ENCODE peak calls at places on chromosomes 13 and 19, in ten cellular contexts. N is lung, U is body of pancreas, H is right atrium auricular region, Y is left ventricle myocardium inferior, L is cardiac fibroblast, J is activated B cell treated with CpG ODN at 0.5 μM for 24 hours, I is thoracic aorta, R is HFF-Myc, X is nephron progenitor cell. T is an unnamed sample.
A peak's percentile ranks its signal among the peaks of the same experiment; 100 is the strongest.

GRCh38 chr13:105139380-105140285 is 1395.8 kb downstream of the EFNB2 start:
- DNase-seq in Y (peak; percentile 26), J (peak; percentile 26), L (peak; percentile 34), U (peak; percentile 25), H (peak; percentile 59), N (peak; percentile 40), X (no peak), R (no peak), I (no peak), T (no peak)

GRCh38 chr19:34263745-34264237 is 9.4 kb downstream of the GARRE1 start:
- DNase-seq in I (no peak), L (no peak), J (no peak), U (no peak), H (no peak), R (no peak), N (no peak), Y (no peak), X (no peak), T (no peak)

GRCh38 chr19:53917356-53917755 is 8.3 kb downstream of the CACNG7 start:
- DNase-seq in N (no peak), J (no peak), I (no peak), U (no peak), L (no peak), X (no peak), Y (no peak), R (no peak), H (no peak), T (no peak)

GRCh38 chr13:24682353-24682752 is 2.1 kb downstream of the ATP12A start:
- DNase-seq in R (no peak), Y (no peak), J (no peak), I (no peak), U (no peak), L (no peak), X (no peak), H (no peak), N (no peak), T (no peak)

GRCh38 chr13:110538632-110539031 is 22.9 kb downstream of the RAB20 start:
- DNase-seq in L (peak; percentile 77), N (no peak), H (peak; percentile 81), U (peak; percentile 64), Y (peak; percentile 72), I (no peak), J (no peak), X (no peak), R (no peak), T (peak; percentile 21)

GRCh38 chr19:1855828-1856255 is 7.5 kb downstream of the KLF16 start:
- DNase-seq in L (peak; percentile 39), N (no peak), J (no peak), U (no peak), X (no peak), R (no peak), Y (no peak), I (no peak), H (no peak), T (no peak)

GRCh38 chr19:49469828-49470614 is 4.0 kb upstream of the FLT3LG start:
- DNase-seq in I (no peak), L (no peak), Y (no peak), X (no peak), R (no peak), H (no peak), J (peak; percentile 75), U (no peak), N (no peak), T (no peak)

GRCh38 chr19:49881672-49882394 is 4.3 kb downstream of the TBC1D17 start:
- DNase-seq in L (no peak), J (no peak), U (no peak), X (no peak), Y (no peak), N (no peak), I (no peak), R (no peak), H (no peak), T (no peak)

GRCh38 chr19:870963-871401 is 11.5 kb downstream of the CFD start:
- DNase-seq in U (no peak), H (no peak), I (no peak), Y (peak; percentile 80), N (no peak), L (no peak), R (no peak), X (no peak), J (no peak), T (no peak)

GRCh38 chr13:80227645-80228044 is 113.3 kb downstream of the SPRY2 start:
- DNase-seq in L (no peak), X (no peak), H (no peak), N (no peak), I (no peak), U (no peak), J (no peak), Y (no peak), R (no peak), T (no peak)
- TF ChIP-seq CTCF in L (no peak), X (no peak), H (no peak), N (no peak), I (no peak), U (no peak), J (no peak), Y (no peak), R (no peak), T (no peak)

DNA sequence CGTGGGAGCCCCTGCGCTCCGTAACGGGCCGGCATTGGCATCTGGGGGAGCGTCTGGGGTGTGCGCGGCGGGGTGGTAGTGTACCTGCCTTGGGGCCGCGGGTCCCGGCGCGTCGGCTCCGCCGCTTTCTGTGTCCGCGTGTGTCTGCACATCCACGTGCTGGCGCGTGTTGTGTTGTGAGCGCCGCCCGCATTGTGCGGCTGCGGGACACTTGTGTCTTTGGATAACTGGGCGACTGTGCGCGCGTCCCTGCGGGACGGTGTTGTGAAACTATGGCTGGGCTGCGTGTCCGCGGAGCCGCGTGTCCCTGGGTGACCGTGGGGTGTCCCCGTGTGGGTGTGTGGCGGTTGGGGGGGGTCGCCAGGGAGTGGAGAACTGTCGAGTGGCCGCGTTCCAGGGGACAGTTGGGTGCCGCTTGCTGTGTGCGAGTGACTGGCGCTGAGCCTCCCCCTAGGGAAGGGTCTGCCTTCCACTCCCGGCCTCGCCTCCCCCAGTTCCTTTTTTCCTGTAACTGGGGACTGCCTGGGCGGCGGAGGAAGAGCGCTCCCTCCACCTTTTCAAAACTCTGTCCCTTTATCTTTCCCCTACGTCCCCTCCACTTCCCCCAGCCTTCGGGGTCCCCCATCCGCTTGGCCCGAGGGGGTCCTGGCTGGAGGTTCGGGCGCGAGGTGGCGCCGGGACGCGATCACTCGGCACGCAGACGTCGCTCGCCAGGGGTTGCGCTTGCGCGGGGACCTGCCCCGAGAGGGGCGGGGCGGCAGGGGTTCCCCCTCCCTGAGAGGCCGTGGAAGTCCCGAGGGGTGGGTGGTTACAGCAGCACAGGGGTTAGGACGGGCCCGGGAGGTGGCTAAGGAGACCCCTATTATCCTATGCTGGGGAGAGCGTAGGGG is 5.6 kb upstream of the NFIC start:
- DNase-seq in H (peak; percentile 83), R (no peak), I (no peak), N (no peak), Y (peak; percentile 85), J (peak; percentile 80), L (no peak), X (peak; percentile 48), U (peak; percentile 65), T (no peak)
- TF ChIP-seq CTCF in H (peak; percentile 55), R (peak; percentile 3), I (no peak), N (no peak), Y (peak; percentile 30), J (no peak), L (no peak), X (no peak), U (no peak), T (no peak)

DNA sequence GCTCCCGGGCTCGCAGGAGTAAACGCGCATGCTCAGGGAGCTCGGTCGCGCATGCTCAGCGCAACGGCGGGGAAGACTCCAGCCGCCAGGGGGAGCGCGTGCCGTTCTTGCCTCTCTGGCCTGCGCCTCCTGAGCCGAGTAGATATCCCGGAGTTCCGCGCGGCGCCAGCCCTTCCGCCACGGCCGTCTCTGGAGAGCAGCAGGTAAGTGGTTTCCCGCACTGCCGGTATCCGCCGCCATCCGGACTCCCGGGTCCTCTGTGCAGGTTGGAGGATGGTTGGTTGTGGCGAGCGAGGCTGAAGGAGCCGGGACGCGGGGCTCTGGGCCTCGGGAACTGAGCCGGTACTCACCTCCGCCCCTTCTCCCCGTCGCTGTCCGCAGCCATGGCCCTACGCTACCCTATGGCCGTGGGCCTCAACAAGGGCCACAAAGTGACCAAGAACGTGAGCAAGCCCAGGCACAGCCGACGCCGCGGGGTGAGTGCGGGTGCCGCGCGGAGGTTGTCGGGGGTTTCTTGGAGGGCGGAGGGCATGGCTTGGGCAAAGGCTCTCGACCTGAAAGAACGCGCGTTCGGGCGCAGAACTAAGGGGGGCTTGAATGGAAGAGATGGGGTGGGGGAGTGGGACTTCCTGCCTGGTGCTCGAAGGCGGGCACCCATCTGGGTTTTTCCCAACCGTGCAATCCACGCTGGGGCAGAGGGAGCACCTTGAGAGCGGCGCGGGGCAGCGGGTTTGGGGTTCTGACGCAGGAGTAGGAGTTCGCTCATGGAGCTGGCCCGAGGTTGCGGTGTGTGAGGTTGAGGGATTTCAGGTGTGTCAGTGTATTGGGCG is at the start of gene RPL36:
- DNase-seq in Y (peak; percentile 98), L (peak; percentile 98), U (peak; percentile 99), J (peak; percentile 99), N (peak; percentile 97), R (peak; percentile 91), H (peak; percentile 98), X (peak; percentile 99), I (peak; percentile 74), T (peak; percentile 100)
- TF ChIP-seq CTCF in Y (peak; percentile 96), L (peak; percentile 99), U (peak; percentile 100), J (peak; percentile 88), N (peak; percentile 99), R (peak; percentile 98), H (peak; percentile 96), X (peak; percentile 96), I (peak; percentile 91), T (peak; percentile 75)

GRCh38 chr13:93304868-93305613 is 78.4 kb downstream of the GPC6 start:
- DNase-seq in N (no peak), J (no peak), H (no peak), R (no peak), L (no peak), X (no peak), I (no peak), Y (no peak), U (no peak), T (no peak)

GRCh38 chr13:93307166-93307565 is 80.6 kb downstream of the GPC6 start:
- DNase-seq in U (no peak), J (no peak), X (no peak), L (no peak), Y (no peak), N (no peak), H (no peak), I (no peak), R (no peak), T (no peak)

GRCh38 chr13:93307651-93308050 is 81.0 kb downstream of the GPC6 start:
- DNase-seq in L (no peak), U (no peak), J (no peak), I (no peak), H (no peak), N (no peak), R (no peak), X (no peak), Y (no peak), T (no peak)

GRCh38 chr13:93305886-93306285 is 79.3 kb downstream of the GPC6 start:
- DNase-seq in N (no peak), I (no peak), U (no peak), L (no peak), X (no peak), Y (no peak), H (no peak), J (no peak), R (no peak), T (no peak)

GRCh38 chr13:93304134-93304533 is 77.5 kb downstream of the GPC6 start:
- DNase-seq in Y (no peak), I (no peak), R (no peak), H (no peak), X (no peak), L (no peak), N (no peak), U (no peak), J (no peak), T (no peak)
- TF ChIP-seq CTCF in Y (no peak), I (no peak), R (no peak), H (no peak), X (no peak), L (no peak), N (no peak), U (no peak), J (no peak), T (no peak)

GRCh38 chr13:111898956-111899713 is 167.8 kb upstream of the SOX1 start:
- DNase-seq in N (no peak), R (no peak), U (peak; percentile 5), H (peak; percentile 44), I (no peak), J (no peak), X (no peak), L (no peak), Y (no peak), T (no peak)
- TF ChIP-seq CTCF in N (no peak), R (no peak), U (no peak), H (no peak), I (no peak), J (no peak), X (no peak), L (no peak), Y (no peak), T (no peak)

T was measured in endothelial cell.